ENCODE peak calls at places on chromosome 18, in eight cellular contexts. B is uterus, N is Peyer's patch, L is ovary, E is thyroid gland, R is heart left ventricle, A is esophagus squamous epithelium, P is tibial nerve. J is an unnamed sample.

GRCh38 chr18:58009166-58009565 is 34.9 kb upstream of the NEDD4L start:
- DNase-seq in L (no peak), R (no peak), N (no peak), B (no peak), A (no peak), P (no peak), E (no peak), J (no peak)

GRCh38 chr18:13511961-13512572 is 214.3 kb downstream of the FAM210A start:
- DNase-seq in A (no peak), R (no peak), L (no peak), P (no peak), N (no peak), E (no peak), B (no peak), J (no peak)

GRCh38 chr18:9802175-9802747 is 83.5 kb upstream of the TXNDC2 start:
- DNase-seq in L (no peak), B (no peak), P (no peak), N (no peak), R (no peak), E (peak; percentile 15), A (no peak), J (no peak)

GRCh38 chr18:5287854-5288253 is 7.7 kb downstream of the ZBTB14 start:
- DNase-seq in N (no peak), L (no peak), R (no peak), P (no peak), B (no peak), A (no peak), E (no peak), J (no peak)

GRCh38 chr18:28690836-28691835 is 514.2 kb upstream of the CDH2 start:
- DNase-seq in B (no peak), P (no peak), L (no peak), A (no peak), E (no peak), R (no peak), N (no peak), J (no peak)

GRCh38 chr18:41457730-41458129 is 497.3 kb upstream of the PIK3C3 start:
- DNase-seq in R (no peak), E (no peak), A (no peak), L (no peak), N (no peak), B (no peak), P (no peak), J (peak; percentile 17)

GRCh38 chr18:9069482-9070059 is 32.9 kb upstream of the NDUFV2 start:
- DNase-seq in A (no peak), P (no peak), R (no peak), B (no peak), E (no peak), N (no peak), L (no peak), J (no peak)

GRCh38 chr18:73733376-73733775 is 414.3 kb downstream of the FBXO15 start:
- DNase-seq in B (no peak), E (no peak), L (no peak), P (no peak), R (no peak), A (no peak), N (no peak), J (no peak)

GRCh38 chr18:2921778-2922177 is 75.0 kb downstream of the EMILIN2 start:
- DNase-seq in B (no peak), P (no peak), E (no peak), N (no peak), R (no peak), L (no peak), A (no peak), J (peak; percentile 73)

GRCh38 chr18:28114472-28114871 is 62.5 kb downstream of the CDH2 start:
- DNase-seq in N (no peak), L (no peak), P (no peak), R (no peak), E (no peak), B (no peak), A (no peak), J (no peak)

GRCh38 chr18:40124107-40124506 is 1830.9 kb upstream of the PIK3C3 start:
- DNase-seq in E (no peak), L (no peak), B (no peak), A (no peak), N (no peak), P (no peak), R (no peak), J (no peak)

GRCh38 chr18:58257461-58257860 is 213.4 kb downstream of the NEDD4L start:
- DNase-seq in L (no peak), N (no peak), A (no peak), R (no peak), E (peak; percentile 75), P (no peak), B (no peak), J (no peak)

GRCh38 chr18:62287753-62288668 is 37.1 kb upstream of the TNFRSF11A start:
- DNase-seq in L (no peak), R (no peak), B (no peak), A (no peak), E (no peak), N (no peak), P (no peak), J (no peak)

GRCh38 chr18:11119962-11120361 is 29.4 kb downstream of the PIEZO2 start:
- DNase-seq in P (no peak), B (no peak), L (no peak), A (no peak), N (no peak), R (no peak), E (no peak), J (no peak)

GRCh38 chr18:37844209-37844970 is 278.8 kb upstream of the CELF4 start:
- DNase-seq in N (no peak), L (no peak), P (no peak), E (no peak), A (no peak), R (no peak), B (no peak), J (no peak)

GRCh38 chr18:20971886-20972267 is 139.7 kb downstream of the ROCK1 start:
- DNase-seq in P (no peak), R (no peak), B (no peak), A (no peak), N (no peak), L (no peak), E (no peak), J (no peak)

GRCh38 chr18:49756135-49756534 is 57.2 kb downstream of the ACAA2 start:
- DNase-seq in A (no peak), P (no peak), E (no peak), B (no peak), L (no peak), R (no peak), N (no peak), J (no peak)

DNA sequence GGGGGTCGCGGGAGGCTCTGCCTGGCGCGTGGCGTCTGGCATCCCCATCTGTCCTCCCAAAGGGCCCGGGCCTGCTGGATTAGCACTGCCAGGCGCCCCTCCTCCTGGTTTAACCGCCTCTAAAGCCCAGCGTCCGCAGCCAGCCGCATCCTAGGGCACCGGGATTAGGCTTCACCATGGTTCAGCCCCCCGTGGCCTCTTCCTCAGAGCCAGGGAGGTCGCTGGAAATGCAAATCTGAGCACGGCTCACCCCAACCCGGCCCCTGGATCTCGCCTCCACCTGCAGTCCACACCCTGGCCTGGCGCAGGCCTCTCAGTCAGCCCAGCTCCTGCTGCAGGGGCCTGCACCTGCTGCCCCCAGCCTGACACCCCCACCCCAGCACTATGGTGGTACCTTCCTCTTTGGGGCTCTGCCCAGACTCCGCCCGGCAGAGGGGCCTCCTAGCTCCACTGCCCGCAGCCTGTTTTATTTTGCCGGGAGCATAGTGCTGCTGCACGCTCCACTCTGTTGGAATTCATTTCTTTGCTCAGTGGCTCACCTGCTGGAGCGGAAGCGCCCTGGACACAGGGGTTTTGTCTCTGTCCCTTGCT is 13.2 kb downstream of the PRELID3A start:
- DNase-seq in R (no peak), E (peak; percentile 21), P (no peak), A (no peak), B (no peak), L (peak; percentile 64), N (no peak), J (peak; percentile 73)
- TF ChIP-seq POLR2A in R (no peak), E (no peak), P (no peak), A (no peak), B (no peak), L (no peak), N (no peak), J (no peak)

GRCh38 chr18:22165603-22166069 is 3.8 kb upstream of the GATA6 start:
- DNase-seq in B (no peak), P (no peak), A (no peak), N (peak; percentile 56), R (no peak), L (peak; percentile 57), E (no peak), J (no peak)
- H3K27me3 ChIP-seq in B (no peaks in the 10 kb centered on the region), P (peaks cover 13% of the 10 kb centered on the region), A (peaks cover 36% of the 10 kb centered on the region), N (peaks cover 48% of the 10 kb centered on the region), R (peaks cover 4% of the 10 kb centered on the region), L (no peaks in the 10 kb centered on the region), E (peaks cover 36% of the 10 kb centered on the region), J (peaks cover 24% of the 10 kb centered on the region)

GRCh38 chr18:35983147-35983546 is 10.7 kb downstream of the RMP24 start:
- DNase-seq in A (no peak), B (no peak), P (no peak), R (no peak), N (no peak), E (no peak), L (no peak), J (no peak)
- TF ChIP-seq POLR2A in A (no peak), B (no peak), P (no peak), R (no peak), N (no peak), E (no peak), L (no peak), J (no peak)

GRCh38 chr18:76258209-76258608 is 236.8 kb downstream of the ZNF516 start:
- DNase-seq in A (no peak), R (no peak), B (no peak), E (no peak), L (no peak), N (no peak), P (no peak), J (no peak)

GRCh38 chr18:76259012-76259568 is 236.0 kb downstream of the ZNF516 start:
- DNase-seq in N (no peak), P (no peak), B (no peak), R (no peak), A (no peak), L (peak; percentile 69), E (no peak), J (no peak)

GRCh38 chr18:76259726-76260125 is 235.3 kb downstream of the ZNF516 start:
- DNase-seq in A (no peak), B (no peak), P (no peak), N (no peak), E (no peak), R (no peak), L (peak; percentile 87), J (no peak)

GRCh38 chr18:76255070-76255683 is 239.9 kb downstream of the ZNF516 start:
- DNase-seq in P (no peak), R (no peak), E (no peak), N (no peak), B (no peak), A (no peak), L (no peak), J (no peak)

DNA sequence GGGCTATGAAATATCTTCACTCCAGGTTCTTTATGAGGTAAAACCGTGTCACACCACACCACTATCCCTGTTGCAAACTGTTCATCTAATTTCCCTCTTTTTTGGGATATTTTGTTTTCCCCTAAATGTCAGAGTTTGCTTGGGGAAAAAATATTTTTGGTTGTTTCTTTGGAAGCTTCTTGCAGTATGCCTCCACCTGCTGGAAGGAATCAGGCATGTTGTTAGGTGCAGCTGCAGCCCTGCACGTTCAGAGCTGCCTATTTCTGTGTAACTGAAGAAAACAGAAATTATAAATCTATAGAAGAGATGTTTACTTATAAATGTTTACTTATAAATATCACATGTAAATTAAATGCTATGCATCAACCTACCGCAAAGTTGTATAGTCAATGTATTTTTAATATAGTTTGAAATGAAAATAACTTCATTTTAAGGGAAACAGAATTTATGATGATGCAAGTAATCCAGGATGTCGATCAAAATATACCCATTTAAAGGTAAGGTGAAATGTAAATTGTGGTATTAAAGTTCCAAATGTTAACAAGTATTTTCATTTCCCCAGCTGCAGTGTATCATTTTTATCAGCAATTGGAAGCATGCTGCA is 238.0 kb downstream of the ZNF516 start:
- DNase-seq in L (peak; percentile 61), E (peak; percentile 27), N (no peak), B (peak; percentile 71), P (no peak), A (no peak), R (no peak), J (no peak)
- H3K27me3 ChIP-seq in L (no peaks in the 10 kb centered on the region), E (no peaks in the 10 kb centered on the region), N (no peaks in the 10 kb centered on the region), B (no peaks in the 10 kb centered on the region), P (no peaks in the 10 kb centered on the region), A (no peaks in the 10 kb centered on the region), R (no peaks in the 10 kb centered on the region), J (no peaks in the 10 kb centered on the region)

J was measured in upper lobe of left lung.